ENCODE peak calls at places on chromosomes 2 and 18, in six cellular contexts. J is non-pigmented ciliary epithelial cell; B is stimulated activated CD4-positive, alpha-beta T cell treated with anti-CD3 and anti-CD28 coated beads, Interleukin-2, amount 100 ng/mL, for 48 hours; Q is lower lobe of right lung; H is PC-3; S is 8988T. N is an unnamed sample.

GRCh38 chr2:107013884-107014283 is 127.9 kb upstream of the ST6GAL2 start:
- DNase-seq in J (no peak), B (no peak), H (no peak), S (no peak), Q (no peak), N (no peak)

GRCh38 chr18:44677933-44678332 is 2.8 kb upstream of the SETBP1 start:
- DNase-seq in B (no peak), J (no peak), H (no peak), Q (no peak), S (no peak), N (no peak)

GRCh38 chr2:223222397-223222796 is 170.4 kb downstream of the KCNE4 start:
- DNase-seq in Q (no peak), S (no peak), H (peak; percentile 91), J (no peak), B (no peak), N (no peak)

GRCh38 chr2:230940476-230940815 is 15.4 kb upstream of the GPR55 start:
- DNase-seq in J (no peak), B (no peak), Q (peak; percentile 24), S (no peak), H (no peak), N (no peak)

GRCh38 chr18:57839942-57840381 is 36.8 kb upstream of the ATP8B1 start:
- DNase-seq in S (no peak), J (peak; percentile 64), B (no peak), Q (no peak), H (peak; percentile 88), N (peak; percentile 53)

GRCh38 chr2:131120815-131121317 is 15.7 kb downstream of the PLEKHB2 start:
- DNase-seq in S (no peak), J (no peak), B (no peak), Q (no peak), H (peak; percentile 46), N (no peak)

GRCh38 chr2:173150087-173150486 is 74.4 kb downstream of the MAP3K20 start:
- DNase-seq in S (no peak), J (peak; percentile 51), Q (no peak), B (no peak), H (no peak), N (no peak)

GRCh38 chr2:110638976-110639695 is 38.7 kb downstream of the BUB1 start:
- DNase-seq in B (no peak), J (no peak), Q (no peak), H (no peak), S (no peak), N (no peak)

GRCh38 chr2:33437297-33437696 is 39.2 kb upstream of the RASGRP3 start:
- DNase-seq in Q (no peak), S (no peak), H (peak; percentile 82), J (peak; percentile 73), B (no peak), N (peak; percentile 85)

GRCh38 chr18:60413944-60414547 is 41.5 kb upstream of the MC4R start:
- DNase-seq in S (no peak), B (no peak), Q (no peak), J (no peak), H (peak; percentile 53), N (no peak)

GRCh38 chr18:13442451-13442850 is 223.9 kb downstream of the LDLRAD4 start:
- DNase-seq in Q (no peak), H (no peak), S (no peak), B (no peak), J (no peak), N (no peak)

GRCh38 chr2:23360571-23361125 is 24.3 kb upstream of the KLHL29 start:
- DNase-seq in H (no peak), S (no peak), J (no peak), B (no peak), Q (peak; percentile 58), N (no peak)